ENCODE peak calls at places on chromosomes 7 and 10, in four cellular contexts. D, I, F and P are unnamed samples.

GRCh38 chr7:44177570-44178131 is 11.6 kb downstream of the GCK start:
- DNase-seq in D (no peak), I (no peak), F (no peak), P (no peak)

GRCh38 chr10:32125023-32125422 is 68.8 kb upstream of the KIF5B start:
- DNase-seq in D (no peak), I (no peak), F (no peak), P (no peak)

GRCh38 chr10:5518143-5518542 is 6.6 kb upstream of the CALML3 start:
- DNase-seq in D (peak; percentile 25), I (peak; percentile 42), F (no peak), P (no peak)

GRCh38 chr7:42426163-42426562 is 189.2 kb upstream of the GLI3 start:
- DNase-seq in D (no peak), I (no peak), F (no peak), P (no peak)

GRCh38 chr7:54345746-54346145 is 196.4 kb upstream of the VSTM2A start:
- DNase-seq in D (no peak), I (no peak), F (no peak), P (no peak)

GRCh38 chr10:61592581-61592980 is 70.1 kb upstream of the CABCOCO1 start:
- DNase-seq in D (peak; percentile 2), I (no peak), F (peak; percentile 25), P (no peak)

GRCh38 chr10:58851606-58852005 is 324.8 kb upstream of the PHYHIPL start:
- DNase-seq in D (no peak), I (no peak), F (no peak), P (no peak)

GRCh38 chr7:149565096-149565382 is 67.4 kb upstream of the ZNF746 start:
- DNase-seq in D (no peak), I (no peak), F (no peak), P (no peak)

GRCh38 chr10:119190353-119190752 is 11.7 kb upstream of the PRDX3 start:
- DNase-seq in D (peak; percentile 84), I (peak; percentile 65), F (no peak), P (peak; percentile 88)

GRCh38 chr10:21526952-21527633 is 1.6 kb upstream of the SKIDA1 start:
- DNase-seq in D (no peak), I (peak; percentile 83), F (peak; percentile 54), P (peak; percentile 67)

GRCh38 chr7:32616625-32617024 is 121.3 kb downstream of the AVL9 start:
- DNase-seq in D (peak; percentile 22), I (no peak), F (no peak), P (no peak)

GRCh38 chr7:98314469-98314868 is 33.0 kb downstream of the BRI3 start:
- DNase-seq in D (no peak), I (no peak), F (no peak), P (no peak)

GRCh38 chr10:13271552-13272163 is 28.2 kb downstream of the PHYH start:
- DNase-seq in D (peak; percentile 53), I (no peak), F (peak; percentile 50), P (no peak)

GRCh38 chr7:157864911-157865310 is 528.1 kb downstream of the DNAJB6 start:
- DNase-seq in D (no peak), I (no peak), F (no peak), P (no peak)

GRCh38 chr7:102450242-102450641 is 14.4 kb downstream of the ALKBH4 start:
- DNase-seq in D (no peak), I (no peak), F (no peak), P (no peak)

GRCh38 chr10:111034598-111035310 is 42.1 kb upstream of the ADRA2A start:
- DNase-seq in D (no peak), I (no peak), F (no peak), P (no peak)

GRCh38 chr10:4688620-4689019 is 137.4 kb upstream of the AKR1E2 start:
- DNase-seq in D (no peak), I (no peak), F (no peak), P (no peak)

GRCh38 chr7:129665013-129665401 is 53.5 kb downstream of the NRF1 start:
- DNase-seq in D (peak; percentile 38), I (no peak), F (no peak), P (peak; percentile 90)

GRCh38 chr10:61754553-61755540 is 92.1 kb downstream of the CABCOCO1 start:
- DNase-seq in D (no peak), I (no peak), F (no peak), P (no peak)

GRCh38 chr7:41891967-41892755 is 189.3 kb upstream of the INHBA start:
- DNase-seq in D (no peak), I (no peak), F (no peak), P (no peak)

GRCh38 chr10:50325449-50326188 is 74.3 kb upstream of the ASAH2 start:
- DNase-seq in D (peak; percentile 18), I (peak; percentile 86), F (peak; percentile 52), P (peak; percentile 86)

GRCh38 chr10:37687581-37687980 is 169.8 kb downstream of the ZNF248 start:
- DNase-seq in D (no peak), I (no peak), F (no peak), P (no peak)
- H3K4me1 ChIP-seq in D (no peaks in the 10 kb centered on the region), I (no peaks in the 10 kb centered on the region), F (no peaks in the 10 kb centered on the region), P (no peaks in the 10 kb centered on the region)

GRCh38 chr10:28806481-28806880 is 129.2 kb downstream of the BAMBI start:
- DNase-seq in D (no peak), I (no peak), F (no peak), P (no peak)
- H3K4me1 ChIP-seq in D (peaks cover 11% of the 10 kb centered on the region), I (peaks cover 11% of the 10 kb centered on the region), F (peaks cover 22% of the 10 kb centered on the region), P (no peaks in the 10 kb centered on the region)

DNA sequence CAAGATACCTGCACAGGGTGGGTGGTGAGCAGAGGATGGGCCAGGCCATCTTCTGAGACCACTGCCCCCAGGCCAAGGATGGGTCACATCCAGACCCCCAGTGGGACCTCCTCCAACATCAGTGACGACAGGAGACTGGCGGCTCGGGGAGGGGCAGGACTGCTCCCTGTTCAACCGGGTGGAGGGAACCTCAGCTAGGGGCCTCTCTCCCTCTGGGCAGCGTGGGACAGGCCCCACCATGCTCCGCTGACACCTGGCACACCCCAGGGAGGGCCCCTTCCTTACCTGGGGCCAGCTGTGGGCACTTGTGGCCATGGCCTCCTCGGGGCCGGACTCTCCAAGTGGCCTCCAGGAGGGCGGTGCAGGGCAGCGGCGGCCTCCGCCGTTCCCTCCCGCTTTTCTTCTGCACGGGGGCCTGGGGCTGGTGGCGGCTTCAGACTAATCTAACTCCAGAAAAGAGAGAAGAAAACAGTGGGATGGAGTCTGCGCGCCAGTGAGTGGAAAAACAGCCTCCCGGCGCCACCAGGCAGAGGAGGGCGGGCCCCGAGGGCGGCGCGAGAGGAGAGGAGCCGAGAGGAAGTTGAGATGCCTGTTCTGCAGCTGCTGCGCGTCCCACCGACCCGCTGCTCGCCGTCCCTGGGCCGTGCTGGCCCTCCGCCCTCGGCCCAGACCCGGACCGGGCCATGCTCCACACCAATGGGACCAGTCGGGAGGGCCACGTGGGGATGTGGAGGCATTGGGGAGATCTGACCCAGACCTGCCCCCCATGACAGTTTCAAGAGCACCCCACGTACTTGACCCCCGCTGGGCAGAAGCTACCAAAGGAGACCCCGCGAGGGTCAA is at the start of gene CALHM2:
- DNase-seq in D (peak; percentile 61), I (peak; percentile 84), F (peak; percentile 56), P (no peak)
- H3K4me1 ChIP-seq in D (peaks cover 18% of the 10 kb centered on the region), I (peaks cover 37% of the 10 kb centered on the region), F (peaks cover 60% of the 10 kb centered on the region), P (peaks cover 8% of the 10 kb centered on the region)

GRCh38 chr10:36033808-36034207 is 391.7 kb upstream of the FZD8 start:
- DNase-seq in D (no peak), I (no peak), F (no peak), P (no peak)

GRCh38 chr10:36026081-36026480 is 384.0 kb upstream of the FZD8 start:
- DNase-seq in D (no peak), I (no peak), F (no peak), P (no peak)

GRCh38 chr10:36026656-36027390 is 384.7 kb upstream of the FZD8 start:
- DNase-seq in D (no peak), I (no peak), F (no peak), P (no peak)

GRCh38 chr10:36036137-36036536 is 394.0 kb upstream of the FZD8 start:
- DNase-seq in D (no peak), I (no peak), F (no peak), P (no peak)

GRCh38 chr10:36030516-36030915 is 388.4 kb upstream of the FZD8 start:
- DNase-seq in D (no peak), I (no peak), F (no peak), P (no peak)
- H3K4me1 ChIP-seq in D (no peaks in the 10 kb centered on the region), I (no peaks in the 10 kb centered on the region), F (no peaks in the 10 kb centered on the region), P (no peaks in the 10 kb centered on the region)

GRCh38 chr10:22700489-22700888 is 13.9 kb downstream of the PIP4K2A start:
- DNase-seq in D (no peak), I (no peak), F (no peak), P (no peak)

GRCh38 chr10:22702348-22702747 is 12.0 kb downstream of the PIP4K2A start:
- DNase-seq in D (no peak), I (peak; percentile 76), F (peak; percentile 67), P (no peak)

GRCh38 chr10:22699976-22700375 is 14.4 kb downstream of the PIP4K2A start:
- DNase-seq in D (no peak), I (no peak), F (peak; percentile 46), P (no peak)

GRCh38 chr10:22704348-22705341 is 9.7 kb downstream of the PIP4K2A start:
- DNase-seq in D (no peak), I (no peak), F (no peak), P (no peak)

GRCh38 chr10:22701132-22701851 is 13.1 kb downstream of the PIP4K2A start:
- DNase-seq in D (no peak), I (no peak), F (no peak), P (no peak)
- H3K4me1 ChIP-seq in D (peaks cover 8% of the 10 kb centered on the region), I (peaks cover 31% of the 10 kb centered on the region), F (peaks cover 99% of the 10 kb centered on the region), P (no peaks in the 10 kb centered on the region)

DNA sequence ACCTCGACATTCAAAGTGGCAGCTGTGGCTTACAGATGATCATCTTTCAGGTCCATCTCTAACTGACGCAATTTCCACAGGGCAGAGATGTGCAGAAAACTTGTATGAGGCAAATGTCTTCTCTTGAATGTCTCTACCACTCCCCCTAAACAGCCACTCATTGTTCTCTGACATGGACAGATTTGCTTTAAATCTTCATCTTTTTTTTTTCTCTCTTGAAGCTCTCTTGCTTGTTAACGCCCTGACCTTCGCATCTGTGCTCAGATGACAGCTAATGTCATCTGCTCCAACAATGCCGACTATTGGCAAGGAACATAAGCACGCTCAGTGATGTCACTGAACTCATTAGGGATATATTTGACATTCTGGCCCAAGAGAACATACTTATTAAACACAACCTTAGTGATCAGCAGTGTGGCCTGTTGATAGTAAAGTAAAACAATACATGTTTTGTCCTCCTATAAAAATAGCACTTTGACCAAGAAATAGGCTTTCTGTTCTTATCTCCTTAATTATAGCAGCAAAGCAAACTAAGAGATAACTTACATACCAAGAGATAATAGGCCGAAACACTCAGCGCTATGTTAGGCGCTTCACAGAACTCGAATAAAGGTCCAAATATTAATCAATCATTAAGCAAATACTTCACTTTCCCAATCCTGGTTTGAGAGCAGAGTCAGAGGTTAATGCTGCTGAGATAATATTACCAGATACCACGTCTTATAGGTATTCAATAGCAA is 583.5 kb downstream of the PARD3 start:
- DNase-seq in D (no peak), I (no peak), F (no peak), P (no peak)
- H3K4me1 ChIP-seq in D (peaks cover 12% of the 10 kb centered on the region), I (no peaks in the 10 kb centered on the region), F (peaks cover 10% of the 10 kb centered on the region), P (peaks cover 8% of the 10 kb centered on the region)

GRCh38 chr7:100863406-100863950 is 3.7 kb upstream of the TRIP6 start:
- DNase-seq in D (no peak), I (no peak), F (peak; percentile 76), P (peak; percentile 30)

GRCh38 chr7:100865372-100865911 is 1.7 kb upstream of the TRIP6 start:
- DNase-seq in D (no peak), I (no peak), F (no peak), P (peak; percentile 95)

GRCh38 chr7:100865971-100866720 is 1.0 kb upstream of the TRIP6 start:
- DNase-seq in D (no peak), I (peak; percentile 95), F (peak; percentile 91), P (peak; percentile 85)

GRCh38 chr7:100866721-100867039 is 507 bp upstream of the TRIP6 start:
- DNase-seq in D (no peak), I (no peak), F (no peak), P (no peak)

GRCh38 chr7:100864263-100864845 is 2.8 kb upstream of the TRIP6 start:
- DNase-seq in D (no peak), I (no peak), F (no peak), P (peak; percentile 19)
- H3K4me1 ChIP-seq in D (peaks cover 22% of the 10 kb centered on the region), I (peaks cover 31% of the 10 kb centered on the region), F (peaks cover 53% of the 10 kb centered on the region), P (peaks cover 18% of the 10 kb centered on the region)